ENCODE peak calls at places on chromosomes 12 and 14, in five cellular contexts. One of them, this sample, is unnamed.

GRCh38 chr12:116474331-116474730 is 84.8 kb upstream of the MAP1LC3B2 start:
- DNase-seq in AG04450: no peak
- DNase-seq in AG04449: no peak
- DNase-seq in Caco-2: no peak
- DNase-seq in HFF-Myc: no peak
- DNase-seq in this sample: no peak

GRCh38 chr14:78543433-78543832 is 373.3 kb downstream of the NRXN3 start:
- DNase-seq in AG04450: no peak
- DNase-seq in AG04449: no peak
- DNase-seq in Caco-2: no peak
- DNase-seq in HFF-Myc: no peak
- DNase-seq in this sample: no peak

GRCh38 chr14:75200451-75200850 is 24.0 kb upstream of the TMED10 start:
- DNase-seq in AG04450: no peak
- DNase-seq in AG04449: no peak
- DNase-seq in Caco-2: peak; percentile 81
- DNase-seq in HFF-Myc: no peak
- DNase-seq in this sample: no peak

GRCh38 chr14:29123017-29123416 is 356.4 kb downstream of the FOXG1 start:
- DNase-seq in AG04450: no peak
- DNase-seq in AG04449: no peak
- DNase-seq in Caco-2: no peak
- DNase-seq in HFF-Myc: no peak
- DNase-seq in this sample: no peak

GRCh38 chr14:102949062-102949800 is 26.8 kb downstream of the AMN start:
- DNase-seq in AG04450: no peak
- DNase-seq in AG04449: peak; percentile 14
- DNase-seq in Caco-2: no peak
- DNase-seq in HFF-Myc: peak; percentile 86
- DNase-seq in this sample: peak; percentile 32

GRCh38 chr12:82366182-82366581 is 7.9 kb downstream of the METTL25 start:
- DNase-seq in AG04450: no peak
- DNase-seq in AG04449: no peak
- DNase-seq in Caco-2: no peak
- DNase-seq in HFF-Myc: peak; percentile 21
- DNase-seq in this sample: no peak

GRCh38 chr14:51883232-51883631 is 22.8 kb downstream of the GNG2 start:
- DNase-seq in AG04450: no peak
- DNase-seq in AG04449: no peak
- DNase-seq in Caco-2: no peak
- DNase-seq in HFF-Myc: no peak
- DNase-seq in this sample: no peak

GRCh38 chr14:60643443-60644402 is 5.6 kb downstream of the SIX1 start:
- DNase-seq in AG04450: no peak
- DNase-seq in AG04449: no peak
- DNase-seq in Caco-2: no peak
- DNase-seq in HFF-Myc: no peak
- DNase-seq in this sample: no peak

GRCh38 chr14:70655110-70655826 is 13.6 kb downstream of the TTC9 start:
- DNase-seq in AG04450: no peak
- DNase-seq in AG04449: no peak
- DNase-seq in Caco-2: no peak
- DNase-seq in HFF-Myc: no peak
- DNase-seq in this sample: no peak

GRCh38 chr12:88471641-88472040 is 108.6 kb downstream of the KITLG start:
- DNase-seq in AG04450: no peak
- DNase-seq in AG04449: no peak
- DNase-seq in Caco-2: no peak
- DNase-seq in HFF-Myc: peak; percentile 32
- DNase-seq in this sample: peak; percentile 29

DNA sequence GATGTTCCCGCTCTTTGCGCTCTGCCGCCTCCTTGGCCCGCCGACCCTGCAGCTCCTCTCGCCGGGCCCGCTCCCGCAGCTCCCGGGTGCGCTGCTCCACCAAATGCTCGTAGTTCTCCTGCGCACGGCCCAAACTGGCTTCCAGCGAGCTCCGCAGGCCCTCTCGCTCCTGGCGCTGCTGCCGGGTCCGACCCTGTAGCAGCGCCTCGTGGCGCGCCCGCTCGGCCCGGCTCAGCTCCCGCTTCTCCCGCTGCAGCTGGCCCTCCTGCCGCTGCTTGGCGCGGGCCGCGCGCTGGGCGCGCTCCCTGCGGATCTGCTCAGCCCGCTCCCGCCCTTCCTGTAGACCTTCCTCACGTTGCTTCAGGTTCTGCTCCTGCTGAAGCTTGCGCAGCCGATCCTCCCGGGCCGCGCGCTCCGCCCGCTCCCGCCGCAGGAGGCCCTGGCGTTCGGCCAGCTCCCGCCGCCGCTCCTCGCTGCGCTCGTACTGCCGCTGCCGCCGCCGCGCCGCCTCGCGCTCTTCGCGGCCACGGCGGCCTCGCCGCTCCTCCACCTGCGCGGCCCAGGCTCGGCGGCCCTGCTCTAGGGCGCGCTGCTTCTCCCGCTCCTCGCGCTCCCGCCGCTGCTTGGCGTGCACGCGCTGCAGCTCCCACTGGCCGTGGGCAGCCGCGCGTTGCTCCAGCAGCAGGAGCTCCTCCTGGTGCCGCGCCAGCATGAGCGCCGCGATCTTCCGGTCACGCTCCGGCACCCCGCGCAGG is 2.6 kb downstream of the CCDC177 start:
- DNase-seq in AG04450: no peak
- DNase-seq in AG04449: no peak
- DNase-seq in Caco-2: peak; percentile 68
- DNase-seq in HFF-Myc: no peak
- DNase-seq in this sample: no peak
- H3K4me3 ChIP-seq in AG04450: peak overlapping the region; percentile 46
- H3K4me3 ChIP-seq in AG04449: peak overlapping the region; percentile 41
- H3K4me3 ChIP-seq in Caco-2: peak overlapping the region; percentile 51
- H3K4me3 ChIP-seq in HFF-Myc: no peak overlapping the region
- H3K4me3 ChIP-seq in this sample: peak overlapping the region; percentile 9

DNA sequence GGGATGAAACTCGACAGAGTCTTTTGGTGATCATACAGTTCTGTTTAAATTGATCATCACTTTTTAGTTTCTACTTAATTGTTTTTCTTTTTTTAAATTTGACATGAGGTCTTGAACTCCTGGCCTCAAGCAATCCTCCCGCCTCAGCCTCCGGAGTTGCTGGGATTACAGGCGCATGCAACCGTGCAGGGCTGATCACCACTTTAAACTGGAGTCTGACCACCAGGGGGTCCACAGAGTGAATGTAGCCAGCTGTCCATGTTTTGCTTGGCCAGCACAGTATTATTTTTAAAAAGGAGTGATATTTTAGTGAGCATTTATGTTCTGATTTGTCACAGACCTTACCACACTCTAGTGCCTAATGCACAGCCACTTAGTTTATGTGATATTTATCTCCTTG is 10.7 kb downstream of the DAAM1 start:
- DNase-seq in AG04450: no peak
- DNase-seq in AG04449: no peak
- DNase-seq in Caco-2: no peak
- DNase-seq in HFF-Myc: no peak
- DNase-seq in this sample: no peak
- TF ChIP-seq CTCF in AG04450: no peak
- TF ChIP-seq CTCF in AG04449: no peak
- TF ChIP-seq CTCF in Caco-2: no peak
- TF ChIP-seq CTCF in HFF-Myc: peak; percentile 18
- TF ChIP-seq CTCF in this sample: no peak

DNA sequence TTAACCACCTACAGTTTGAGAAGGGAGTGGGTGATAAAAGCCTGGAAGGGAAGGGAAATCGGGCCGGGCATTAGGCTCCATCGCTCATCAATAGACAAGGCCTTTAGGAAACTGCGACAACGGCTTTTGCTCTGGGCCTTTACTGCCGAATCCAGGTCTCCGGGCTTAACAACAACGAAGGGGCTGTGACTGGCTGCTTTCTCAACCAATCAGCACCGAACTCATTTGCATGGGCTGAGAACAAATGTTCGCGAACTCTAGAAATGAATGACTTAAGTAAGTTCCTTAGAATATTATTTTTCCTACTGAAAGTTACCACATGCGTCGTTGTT is 263 bp upstream of the RNU7-1 start:
- DNase-seq in AG04450: peak; percentile 83
- DNase-seq in AG04449: peak; percentile 77
- DNase-seq in Caco-2: peak; percentile 95
- DNase-seq in HFF-Myc: peak; percentile 87
- DNase-seq in this sample: peak; percentile 66
- H3K4me3 ChIP-seq in AG04450: peak overlapping the region; percentile 79
- H3K4me3 ChIP-seq in AG04449: peak overlapping the region; percentile 9
- H3K4me3 ChIP-seq in Caco-2: peak overlapping the region; percentile 59
- H3K4me3 ChIP-seq in HFF-Myc: no peak overlapping the region
- H3K4me3 ChIP-seq in this sample: peak overlapping the region; percentile 67

GRCh38 chr14:72952171-72952570 is 25.9 kb downstream of the DCAF4 start:
- DNase-seq in AG04450: no peak
- DNase-seq in AG04449: no peak
- DNase-seq in Caco-2: no peak
- DNase-seq in HFF-Myc: no peak
- DNase-seq in this sample: no peak
- TF ChIP-seq CTCF in AG04450: no peak
- TF ChIP-seq CTCF in AG04449: no peak
- TF ChIP-seq CTCF in Caco-2: no peak
- TF ChIP-seq CTCF in HFF-Myc: no peak
- TF ChIP-seq CTCF in this sample: no peak

GRCh38 chr12:8057291-8057690 is 8.9 kb downstream of the C3AR1 start:
- DNase-seq in AG04450: no peak
- DNase-seq in AG04449: no peak
- DNase-seq in Caco-2: no peak
- DNase-seq in HFF-Myc: no peak
- DNase-seq in this sample: no peak
- H3K4me3 ChIP-seq in AG04450: no peak overlapping the region
- H3K4me3 ChIP-seq in AG04449: no peak overlapping the region
- H3K4me3 ChIP-seq in Caco-2: no peak overlapping the region
- H3K4me3 ChIP-seq in HFF-Myc: no peak overlapping the region
- H3K4me3 ChIP-seq in this sample: no peak overlapping the region

GRCh38 chr14:77181603-77182437 is at the start of gene TMEM63C:
- DNase-seq in AG04450: no peak
- DNase-seq in AG04449: no peak
- DNase-seq in Caco-2: peak; percentile 93
- DNase-seq in HFF-Myc: no peak
- DNase-seq in this sample: no peak
- TF ChIP-seq CTCF in AG04450: no peak
- TF ChIP-seq CTCF in AG04449: no peak
- TF ChIP-seq CTCF in Caco-2: no peak
- TF ChIP-seq CTCF in HFF-Myc: no peak
- TF ChIP-seq CTCF in this sample: no peak

GRCh38 chr12:92899388-92900001 is 29.6 kb downstream of the EEA1 start:
- DNase-seq in AG04450: peak; percentile 92
- DNase-seq in AG04449: peak; percentile 97
- DNase-seq in Caco-2: no peak
- DNase-seq in HFF-Myc: peak; percentile 91
- DNase-seq in this sample: peak; percentile 95
- H3K4me3 ChIP-seq in AG04450: peak overlapping the region; percentile 26
- H3K4me3 ChIP-seq in AG04449: peak overlapping the region; percentile 40
- H3K4me3 ChIP-seq in Caco-2: no peak overlapping the region
- H3K4me3 ChIP-seq in HFF-Myc: peak overlapping the region; percentile 19
- H3K4me3 ChIP-seq in this sample: peak overlapping the region; percentile 8

GRCh38 chr14:22865424-22866215 is 5.9 kb upstream of the LRP10 start:
- DNase-seq in AG04450: no peak
- DNase-seq in AG04449: no peak
- DNase-seq in Caco-2: no peak
- DNase-seq in HFF-Myc: no peak
- DNase-seq in this sample: no peak
- TF ChIP-seq CTCF in AG04450: no peak
- TF ChIP-seq CTCF in AG04449: peak; percentile 17
- TF ChIP-seq CTCF in Caco-2: no peak
- TF ChIP-seq CTCF in HFF-Myc: peak; percentile 40
- TF ChIP-seq CTCF in this sample: no peak

DNA sequence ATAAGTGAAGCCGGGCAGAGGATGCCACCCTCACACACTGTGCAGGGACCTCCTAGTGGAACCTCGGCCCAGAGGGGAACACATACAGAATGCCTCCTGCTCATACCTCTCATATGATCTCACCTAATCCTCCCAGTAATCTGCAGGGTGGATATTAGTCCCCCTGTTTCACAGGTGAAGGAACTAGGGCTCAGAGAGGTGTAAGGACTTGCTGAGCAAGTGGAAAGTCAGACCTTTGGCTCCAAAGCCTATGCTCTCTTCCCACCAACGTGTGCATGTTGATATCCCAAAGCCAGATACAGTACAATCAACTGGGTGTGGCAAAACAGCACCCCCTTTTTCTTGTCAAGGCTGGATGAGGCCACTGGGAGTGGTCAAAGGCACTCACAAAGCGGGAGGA is 4.2 kb downstream of the MYH6 start:
- DNase-seq in AG04450: no peak
- DNase-seq in AG04449: no peak
- DNase-seq in Caco-2: no peak
- DNase-seq in HFF-Myc: no peak
- DNase-seq in this sample: no peak
- H3K4me3 ChIP-seq in AG04450: no peak overlapping the region
- H3K4me3 ChIP-seq in AG04449: no peak overlapping the region
- H3K4me3 ChIP-seq in Caco-2: no peak overlapping the region
- H3K4me3 ChIP-seq in HFF-Myc: no peak overlapping the region
- H3K4me3 ChIP-seq in this sample: no peak overlapping the region